ENCODE peak calls at places on chromosomes 1 and 21, in five cellular contexts. A, Z, N, S and L are unnamed samples.

GRCh38 chr1:115112496-115113375 is 23.4 kb upstream of the TSPAN2 start:
- DNase-seq in A (no peak), Z (peak), N (peak), S (peak), L (no peak)

GRCh38 chr1:226506021-226506420 is 42.5 kb upstream of the STUM start:
- DNase-seq in A (no peak), Z (peak), N (no peak), S (no peak), L (no peak)

GRCh38 chr1:206875752-206876380 is 10.4 kb downstream of the IL20 start:
- DNase-seq in A (no peak), Z (no peak), N (no peak), S (no peak), L (no peak)

GRCh38 chr1:223765719-223766340 is 53.5 kb downstream of the CAPN2 start:
- DNase-seq in A (peak), Z (no peak), N (no peak), S (no peak), L (no peak)

GRCh38 chr1:248007778-248008177 is 5.7 kb upstream of the OR2L5 start:
- DNase-seq in A (no peak), Z (no peak), N (no peak), S (no peak), L (no peak)

GRCh38 chr1:203126151-203126865 is 1.2 kb upstream of the ADORA1 start:
- DNase-seq in A (no peak), Z (peak), N (peak), S (no peak), L (peak)

GRCh38 chr1:23366598-23366997 is 3.0 kb downstream of the ZNF436 start:
- DNase-seq in A (no peak), Z (no peak), N (no peak), S (no peak), L (peak)

GRCh38 chr1:61079898-61080336 is 2.4 kb upstream of the NFIA start:
- DNase-seq in A (peak), Z (peak), N (peak), S (peak), L (peak)

GRCh38 chr1:116033322-116033721 is 57.0 kb downstream of the SLC22A15 start:
- DNase-seq in A (no peak), Z (no peak), N (peak), S (no peak), L (no peak)

GRCh38 chr1:207499573-207499972 is 3.6 kb downstream of the CR1 start:
- DNase-seq in A (peak), Z (peak), N (peak), S (peak), L (peak)

GRCh38 chr1:173195596-173196088 is 11.5 kb downstream of the TNFSF4 start:
- DNase-seq in A (no peak), Z (no peak), N (no peak), S (no peak), L (no peak)

GRCh38 chr21:39612233-39613028 is at the start of gene B3GALT5:
- DNase-seq in A (no peak), Z (peak), N (peak), S (no peak), L (peak)

GRCh38 chr1:209455133-209455532 is 128.4 kb upstream of the CAMK1G start:
- DNase-seq in A (no peak), Z (no peak), N (no peak), S (no peak), L (no peak)

GRCh38 chr1:81437213-81437612 is 363.5 kb upstream of the ADGRL2 start:
- DNase-seq in A (no peak), Z (no peak), N (no peak), S (no peak), L (no peak)

GRCh38 chr1:7229696-7230095 is 444.4 kb downstream of the CAMTA1 start:
- DNase-seq in A (no peak), Z (no peak), N (no peak), S (no peak), L (peak)

GRCh38 chr1:2108213-2108876 is 58.1 kb downstream of the PRKCZ start:
- DNase-seq in A (peak), Z (peak), N (peak), S (peak), L (peak)

GRCh38 chr1:206722751-206723499 is 38.2 kb downstream of the MAPKAPK2 start:
- DNase-seq in A (no peak), Z (no peak), N (no peak), S (no peak), L (peak)

GRCh38 chr1:160738266-160738665 is 781 bp upstream of the SLAMF7 start:
- DNase-seq in A (no peak), Z (no peak), N (no peak), S (no peak), L (no peak)

GRCh38 chr1:179080866-179081695 is 789 bp upstream of the TOR3A start:
- DNase-seq in A (no peak), Z (no peak), N (peak), S (no peak), L (no peak)

GRCh38 chr1:83508485-83509151 is 490.3 kb downstream of the TTLL7 start:
- DNase-seq in A (no peak), Z (no peak), N (no peak), S (no peak), L (peak)

GRCh38 chr1:14338509-14338908 is 260.0 kb upstream of the KAZN start:
- DNase-seq in A (no peak), Z (no peak), N (no peak), S (no peak), L (no peak)

GRCh38 chr1:152026895-152027294 is 9.9 kb downstream of the S100A11 start:
- DNase-seq in A (no peak), Z (no peak), N (no peak), S (no peak), L (peak)

GRCh38 chr21:23131177-23131576 is 2133.0 kb downstream of the NCAM2 start:
- DNase-seq in A (no peak), Z (no peak), N (peak), S (no peak), L (no peak)

GRCh38 chr21:26888256-26888655 is 43.0 kb upstream of the ADAMTS1 start:
- DNase-seq in A (no peak), Z (no peak), N (no peak), S (no peak), L (peak)

GRCh38 chr1:201721131-201722049 is 107.6 kb upstream of the IPO9 start:
- DNase-seq in A (no peak), Z (no peak), N (no peak), S (no peak), L (peak)

GRCh38 chr1:7669559-7670208 is 101.4 kb upstream of the VAMP3 start:
- DNase-seq in A (peak), Z (peak), N (peak), S (peak), L (peak)

GRCh38 chr1:46077669-46078068 is 54.8 kb downstream of the PIK3R3 start:
- DNase-seq in A (no peak), Z (no peak), N (no peak), S (no peak), L (no peak)

GRCh38 chr1:96185181-96185580 is 536.4 kb upstream of the PTBP2 start:
- DNase-seq in A (no peak), Z (no peak), N (no peak), S (no peak), L (no peak)

GRCh38 chr1:26998319-26999300 is 5.1 kb downstream of the TRNP1 start:
- DNase-seq in A (no peak), Z (peak), N (no peak), S (no peak), L (peak)
- H3K9ac ChIP-seq in A (no peak), Z (no peak), N (no peak), S (no peak), L (no peak)

DNA sequence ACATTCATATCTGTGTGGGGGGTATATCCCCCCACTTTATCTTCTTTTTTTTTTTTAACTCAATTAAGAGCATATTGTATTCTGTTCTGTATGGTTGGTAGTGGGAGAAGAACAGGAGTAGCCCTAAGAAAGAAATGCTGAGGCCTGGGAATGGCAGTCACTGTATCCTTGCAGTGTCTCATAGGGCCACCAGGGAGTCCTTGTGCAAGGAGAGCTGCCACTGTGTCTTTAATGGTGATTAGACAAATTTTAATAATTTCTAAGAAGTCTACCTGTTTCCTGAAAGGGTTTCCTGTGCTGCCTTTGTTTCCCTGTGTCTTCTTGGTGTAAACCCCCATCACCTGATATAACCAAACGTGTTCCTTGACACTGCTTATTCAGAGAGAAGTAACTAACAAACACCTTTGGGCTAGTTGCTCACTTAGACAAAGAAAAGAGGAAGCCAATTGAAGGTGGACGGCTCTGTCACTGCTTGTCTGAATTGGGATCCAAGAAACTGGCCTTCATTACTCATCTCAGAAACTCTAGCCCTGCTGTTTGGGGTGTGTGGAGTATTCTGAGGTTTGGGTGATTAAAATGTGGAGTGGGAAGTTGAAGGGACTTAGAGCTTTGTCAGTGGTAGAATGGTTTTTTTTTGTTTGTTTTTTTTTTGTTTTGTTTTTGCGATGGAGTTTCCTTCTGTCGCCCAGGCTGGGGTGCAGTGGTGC is 15.2 kb downstream of the GIPC2 start:
- DNase-seq in A (no peak), Z (no peak), N (no peak), S (no peak), L (peak)
- TF ChIP-seq CTCF in A (no peak), Z (peak), N (peak), S (peak), L (no peak)

GRCh38 chr1:113223040-113223439 is 150.0 kb downstream of the LRIG2 start:
- DNase-seq in A (no peak), Z (no peak), N (no peak), S (no peak), L (no peak)

GRCh38 chr1:113219828-113220227 is 146.8 kb downstream of the LRIG2 start:
- DNase-seq in A (no peak), Z (no peak), N (no peak), S (no peak), L (no peak)

GRCh38 chr1:113219377-113219776 is 146.4 kb downstream of the LRIG2 start:
- DNase-seq in A (no peak), Z (peak), N (peak), S (peak), L (no peak)

GRCh38 chr1:113226118-113226517 is 153.1 kb downstream of the LRIG2 start:
- DNase-seq in A (no peak), Z (no peak), N (peak), S (no peak), L (peak)

DNA sequence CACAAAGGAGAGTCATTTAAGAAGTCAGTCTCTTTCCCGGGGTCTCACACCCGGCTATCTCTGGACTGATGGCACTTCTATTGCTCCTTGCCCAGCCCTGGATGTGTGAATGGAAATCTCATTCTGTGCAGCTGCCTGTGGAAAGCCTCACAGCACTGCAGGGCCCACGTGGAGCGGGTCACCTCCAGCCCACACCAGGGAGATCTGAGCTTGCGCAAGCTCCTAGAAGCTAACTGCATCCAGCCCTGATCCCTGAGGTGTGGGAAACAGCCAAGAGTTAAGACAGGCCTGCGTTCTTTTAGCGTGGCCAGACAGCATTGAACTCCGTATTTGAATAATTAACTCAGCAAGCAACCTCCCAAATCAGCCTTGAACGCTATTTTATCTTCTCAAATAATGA is 150.5 kb downstream of the LRIG2 start:
- DNase-seq in A (no peak), Z (no peak), N (no peak), S (no peak), L (peak)
- H3K9ac ChIP-seq in A (no peak), Z (no peak), N (no peak), S (no peak), L (no peak)

DNA sequence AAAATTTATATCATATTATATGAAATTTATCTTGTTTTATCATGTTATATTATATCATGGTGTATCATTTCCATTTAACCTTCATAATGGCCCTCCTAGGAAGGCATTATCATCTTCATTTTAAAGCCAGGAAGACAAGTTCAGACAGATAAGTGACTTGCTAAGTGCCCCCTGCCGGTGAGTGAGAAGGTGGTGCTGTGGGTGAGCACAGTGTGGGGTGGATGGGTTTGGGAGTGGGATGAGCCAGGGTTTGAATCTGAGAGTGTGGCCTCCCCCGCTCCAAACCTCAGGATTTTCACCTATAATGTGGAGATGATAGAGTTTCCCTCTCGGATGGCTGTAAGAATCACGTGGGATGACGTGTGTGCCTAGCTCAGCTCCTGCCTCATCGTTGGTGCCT is 108.7 kb upstream of the IGSF21 start:
- DNase-seq in A (peak), Z (no peak), N (no peak), S (peak), L (no peak)
- TF ChIP-seq CTCF in A (peak), Z (peak), N (peak), S (peak), L (peak)

GRCh38 chr1:175152006-175152652 is 40.4 kb downstream of the KIAA0040 start:
- DNase-seq in A (peak), Z (peak), N (peak), S (peak), L (peak)
- H3K9ac ChIP-seq in A (no peak), Z (no peak), N (no peak), S (no peak), L (no peak)

GRCh38 chr1:3472906-3473305 is 18.4 kb downstream of the ARHGEF16 start:
- DNase-seq in A (no peak), Z (no peak), N (no peak), S (no peak), L (no peak)

GRCh38 chr1:3472088-3472850 is 17.8 kb downstream of the ARHGEF16 start:
- DNase-seq in A (no peak), Z (no peak), N (no peak), S (no peak), L (no peak)

GRCh38 chr1:3470650-3471355 is 16.3 kb downstream of the ARHGEF16 start:
- DNase-seq in A (no peak), Z (no peak), N (no peak), S (no peak), L (no peak)

GRCh38 chr1:3469849-3470649 is 15.6 kb downstream of the ARHGEF16 start:
- DNase-seq in A (no peak), Z (no peak), N (no peak), S (no peak), L (no peak)

DNA sequence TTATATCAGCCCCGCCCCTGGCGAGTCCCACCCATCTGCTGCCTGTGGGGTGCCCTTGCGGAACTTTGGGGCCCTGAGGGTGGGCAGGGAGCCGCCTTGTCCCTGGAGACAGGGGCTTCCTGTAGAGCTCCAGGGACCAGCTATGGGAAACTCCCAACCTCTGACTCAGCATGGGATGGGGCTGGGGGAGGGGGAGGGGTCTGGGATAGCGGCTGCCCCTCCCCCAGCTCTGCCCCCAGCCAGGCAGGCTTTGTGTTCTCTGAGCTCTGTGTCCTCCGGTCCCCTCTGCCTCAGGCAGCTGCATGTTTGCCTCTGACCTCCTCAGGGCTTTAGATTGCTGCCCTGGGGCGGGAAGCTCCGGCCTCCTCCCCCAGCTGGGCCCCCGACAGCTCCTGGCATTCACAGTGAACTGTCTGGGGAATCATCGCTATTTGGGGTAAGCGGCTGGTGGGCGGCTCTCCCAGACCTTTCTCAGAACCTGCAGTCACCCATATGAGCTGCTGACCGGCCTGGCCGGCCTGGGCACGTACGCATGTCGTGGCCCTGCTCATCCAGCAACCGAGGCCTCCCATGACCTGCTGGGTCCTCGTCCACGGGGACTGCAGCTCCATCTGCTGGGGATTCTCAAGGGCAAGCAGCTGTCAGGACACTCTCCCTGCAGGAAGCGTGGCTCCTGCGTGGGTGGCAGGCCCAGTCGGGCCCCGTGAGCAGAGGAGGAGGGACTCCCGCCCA is 17.1 kb downstream of the ARHGEF16 start:
- DNase-seq in A (peak), Z (peak), N (peak), S (peak), L (peak)
- TF ChIP-seq CTCF in A (peak), Z (peak), N (peak), S (peak), L (peak)

DNA sequence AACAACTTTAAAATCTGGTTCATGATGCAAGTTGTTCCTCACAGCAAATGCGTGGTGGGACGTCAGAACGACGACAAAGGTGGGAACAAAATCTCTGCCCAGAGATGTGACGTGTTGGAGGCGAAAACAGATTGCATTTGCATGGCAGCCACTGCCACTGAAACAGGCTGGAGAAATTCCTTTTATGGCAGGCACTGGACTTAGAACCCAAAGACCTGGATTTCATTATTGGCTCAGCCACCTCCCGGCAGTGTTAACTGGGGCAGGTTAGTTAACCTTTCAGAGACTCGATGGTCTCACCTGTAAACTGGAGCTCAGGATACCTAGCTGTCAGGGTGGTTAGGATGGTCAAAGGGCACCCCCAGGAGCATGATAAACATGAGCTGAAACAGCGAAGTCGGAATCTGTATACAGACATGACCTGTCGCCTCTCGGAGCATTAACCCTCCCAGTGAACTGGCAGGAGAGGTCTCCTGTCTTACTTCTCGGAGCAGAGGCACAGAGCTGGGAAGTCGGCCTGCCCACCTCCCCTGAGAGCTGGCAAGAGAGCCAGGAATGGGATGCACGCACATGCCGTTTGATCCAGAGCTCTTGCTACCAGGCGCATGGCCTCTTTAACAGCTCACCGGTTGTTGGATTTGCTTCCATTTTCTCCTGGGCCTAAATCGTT is 59.2 kb upstream of the TARBP1 start:
- DNase-seq in A (peak), Z (no peak), N (no peak), S (no peak), L (no peak)
- H3K9ac ChIP-seq in A (peak), Z (no peak), N (no peak), S (no peak), L (no peak)

GRCh38 chr1:162150112-162150511 is 80.6 kb downstream of the NOS1AP start:
- DNase-seq in A (no peak), Z (no peak), N (no peak), S (no peak), L (no peak)

GRCh38 chr1:162145966-162146696 is 76.6 kb downstream of the NOS1AP start:
- DNase-seq in A (no peak), Z (no peak), N (peak), S (no peak), L (no peak)

GRCh38 chr1:162144853-162145252 is 75.4 kb downstream of the NOS1AP start:
- DNase-seq in A (peak), Z (peak), N (peak), S (no peak), L (no peak)

GRCh38 chr1:162145280-162145965 is 75.9 kb downstream of the NOS1AP start:
- DNase-seq in A (peak), Z (no peak), N (peak), S (no peak), L (peak)

DNA sequence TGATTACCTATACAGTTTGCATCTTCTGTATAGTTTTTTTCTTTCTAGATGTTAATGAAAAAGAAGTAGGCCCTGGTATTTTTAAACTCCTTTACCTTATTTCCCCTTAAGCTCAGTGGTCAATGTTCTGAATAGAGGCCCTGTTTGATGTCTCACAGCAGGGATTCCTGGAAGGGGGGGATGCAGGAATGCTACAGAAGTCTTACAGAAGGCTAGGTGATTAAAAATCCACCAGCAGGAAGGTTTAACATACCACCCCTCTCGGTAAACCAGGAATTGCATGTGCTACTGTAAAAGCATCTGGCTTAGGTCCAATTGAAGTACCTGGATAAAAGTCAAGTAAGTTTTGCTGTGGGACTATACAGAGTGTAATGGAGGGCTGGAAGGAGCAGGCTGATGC is 78.3 kb downstream of the NOS1AP start:
- DNase-seq in A (peak), Z (peak), N (peak), S (no peak), L (no peak)
- TF ChIP-seq CTCF in A (no peak), Z (peak), N (no peak), S (no peak), L (no peak)